ENCODE peak calls at places on chromosomes 3 and 15, in six cellular contexts. I, W, M, J, F and A are unnamed samples.

GRCh38 chr3:151395806-151396205 is 11.3 kb upstream of the P2RY12 start:
- DNase-seq in I (no peak), W (no peak), M (no peak), J (no peak), F (no peak), A (no peak)

GRCh38 chr3:197501879-197502620 is 53.7 kb downstream of the BDH1 start:
- DNase-seq in I (peak), W (no peak), M (peak), J (no peak), F (peak), A (no peak)

GRCh38 chr15:48527517-48527916 is 118.0 kb downstream of the FBN1 start:
- DNase-seq in I (no peak), W (no peak), M (no peak), J (no peak), F (no peak), A (no peak)

GRCh38 chr15:90030376-90030775 is 29.3 kb downstream of the ZNF710 start:
- DNase-seq in I (peak), W (no peak), M (peak), J (peak), F (no peak), A (no peak)

GRCh38 chr3:127779747-127780146 is 42.6 kb downstream of the MGLL start:
- DNase-seq in I (no peak), W (no peak), M (no peak), J (no peak), F (peak), A (no peak)

GRCh38 chr3:2635511-2635910 is 474.7 kb downstream of the IL5RA start:
- DNase-seq in I (no peak), W (no peak), M (no peak), J (no peak), F (no peak), A (no peak)

GRCh38 chr3:20056727-20057611 is 16.7 kb downstream of the KAT2B start:
- DNase-seq in I (no peak), W (no peak), M (no peak), J (no peak), F (peak), A (no peak)

GRCh38 chr15:89333959-89334509 is 590 bp downstream of the POLG start:
- DNase-seq in I (no peak), W (no peak), M (no peak), J (peak), F (no peak), A (no peak)

GRCh38 chr15:45891766-45892165 is 256.9 kb downstream of the SQOR start:
- DNase-seq in I (peak), W (no peak), M (peak), J (no peak), F (no peak), A (no peak)

GRCh38 chr3:58631742-58632141 is 34.8 kb downstream of the FAM3D start:
- DNase-seq in I (no peak), W (no peak), M (no peak), J (no peak), F (no peak), A (no peak)

DNA sequence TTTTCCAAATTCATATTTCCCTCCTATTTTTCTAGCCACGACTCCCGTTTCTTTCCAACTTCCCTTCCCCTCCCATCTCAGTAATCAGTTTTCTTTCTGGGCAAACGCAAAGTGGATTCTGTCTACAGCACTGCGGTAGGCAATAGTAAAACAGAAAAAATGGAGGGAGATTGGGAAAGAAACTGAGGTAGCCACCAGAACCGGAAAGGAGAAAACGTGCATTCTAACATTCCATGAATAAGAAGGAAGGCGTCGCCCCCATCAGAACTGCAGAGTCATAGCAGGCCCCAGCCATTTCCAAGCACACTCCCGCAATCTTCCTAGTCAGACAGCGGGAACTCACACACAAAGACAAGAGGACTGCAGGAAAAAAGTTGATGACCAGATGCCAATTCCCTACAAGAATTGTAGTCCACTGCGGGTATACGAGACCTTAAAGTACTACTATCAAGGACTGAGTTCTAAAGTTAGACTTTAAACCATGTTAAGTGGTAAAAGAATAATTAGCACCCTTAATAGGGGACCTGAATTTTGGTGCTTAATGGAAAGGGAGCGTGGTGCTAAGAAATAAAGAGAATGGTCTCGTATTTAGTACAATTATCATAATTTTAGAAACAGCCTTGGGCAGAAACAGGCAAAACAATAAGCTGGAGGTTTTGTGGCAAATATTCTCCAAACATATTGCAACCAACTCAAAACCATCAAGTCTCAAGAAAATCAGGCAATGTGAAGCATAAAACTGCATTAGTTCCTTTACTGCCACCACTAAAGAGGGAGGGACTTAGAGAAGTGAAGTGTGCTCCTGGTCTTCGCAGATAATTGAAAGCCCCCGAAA is 1.4 kb downstream of the PFN2 start:
- DNase-seq in I (no peak), W (peak), M (peak), J (peak), F (peak), A (peak)
- TF ChIP-seq POLR2AphosphoS5 in I (peak), W (peak), M (peak), J (no peak), F (peak), A (peak)

DNA sequence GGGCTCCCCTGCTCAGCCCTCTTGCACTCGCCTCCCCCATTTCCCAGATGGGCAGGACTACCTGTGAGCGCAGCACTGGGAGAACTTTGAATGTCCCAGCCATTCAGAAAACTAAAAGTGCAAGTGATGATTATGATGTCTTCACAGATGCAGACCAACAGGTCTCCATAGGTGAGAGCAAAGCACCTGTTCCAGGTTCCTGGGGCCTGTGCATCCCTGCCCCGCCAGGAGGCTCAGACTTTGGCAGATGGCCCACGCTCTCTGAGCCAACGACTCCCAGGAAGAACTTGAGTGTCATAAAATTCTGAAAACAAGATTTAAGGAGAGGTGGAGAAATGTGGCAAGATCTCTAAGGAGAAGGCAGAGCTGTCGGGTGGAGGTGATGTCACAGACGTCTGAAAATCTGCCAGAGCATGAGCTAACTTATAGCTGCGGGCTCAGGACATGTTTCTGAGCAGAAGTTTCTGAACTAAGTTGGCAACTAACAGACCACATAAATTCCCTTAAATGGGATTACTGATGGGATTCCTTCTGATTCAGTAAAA is 110.8 kb upstream of the IGF1R start:
- DNase-seq in I (no peak), W (no peak), M (no peak), J (no peak), F (no peak), A (no peak)
- TF ChIP-seq POLR2AphosphoS5 in I (no peak), W (no peak), M (no peak), J (no peak), F (no peak), A (no peak)

DNA sequence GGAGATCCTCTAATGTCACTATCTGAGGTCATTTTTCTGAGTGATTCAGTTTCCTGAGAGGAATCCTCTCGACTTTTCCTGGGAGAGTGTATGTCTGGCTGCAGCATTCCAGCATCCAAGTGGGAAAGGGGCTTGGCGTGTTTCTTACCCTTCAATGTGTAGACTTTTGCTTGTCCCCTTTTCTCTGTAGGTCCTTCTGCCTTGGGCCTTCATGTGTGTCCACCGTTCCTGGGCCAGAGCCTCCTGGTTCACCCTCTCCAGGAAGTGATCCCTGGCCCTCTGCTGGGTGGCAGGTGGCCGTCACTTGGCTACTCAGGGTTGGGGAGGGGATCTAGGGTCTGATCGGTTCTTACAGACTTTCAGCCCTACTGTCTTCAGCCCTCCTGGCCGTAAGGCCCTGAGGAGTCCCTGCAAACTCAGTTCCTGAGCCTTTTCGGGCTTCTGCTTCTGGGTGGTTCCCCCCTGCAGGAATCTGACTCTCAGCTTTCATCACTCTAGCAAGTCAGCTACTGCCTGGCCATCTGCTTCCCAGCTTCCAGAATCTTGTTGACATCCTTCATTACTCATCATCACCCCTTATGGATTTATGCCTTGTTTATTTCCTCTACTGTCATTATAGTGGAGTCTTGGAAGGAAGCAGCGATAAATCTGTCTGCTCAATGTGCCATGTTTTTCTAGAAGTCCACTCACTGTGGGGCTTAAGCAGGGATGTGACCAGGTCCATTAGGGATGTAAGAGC is 36.5 kb downstream of the GOLGA6L10 start:
- DNase-seq in I (peak), W (no peak), M (no peak), J (peak), F (peak), A (no peak)
- TF ChIP-seq POLR2AphosphoS5 in I (no peak), W (no peak), M (no peak), J (no peak), F (no peak), A (no peak)

GRCh38 chr3:101780661-101781060 is 1.6 kb downstream of the NXPE3 start:
- DNase-seq in I (no peak), W (no peak), M (no peak), J (no peak), F (peak), A (no peak)
- TF ChIP-seq POLR2AphosphoS5 in I (no peak), W (no peak), M (no peak), J (no peak), F (no peak), A (no peak)

DNA sequence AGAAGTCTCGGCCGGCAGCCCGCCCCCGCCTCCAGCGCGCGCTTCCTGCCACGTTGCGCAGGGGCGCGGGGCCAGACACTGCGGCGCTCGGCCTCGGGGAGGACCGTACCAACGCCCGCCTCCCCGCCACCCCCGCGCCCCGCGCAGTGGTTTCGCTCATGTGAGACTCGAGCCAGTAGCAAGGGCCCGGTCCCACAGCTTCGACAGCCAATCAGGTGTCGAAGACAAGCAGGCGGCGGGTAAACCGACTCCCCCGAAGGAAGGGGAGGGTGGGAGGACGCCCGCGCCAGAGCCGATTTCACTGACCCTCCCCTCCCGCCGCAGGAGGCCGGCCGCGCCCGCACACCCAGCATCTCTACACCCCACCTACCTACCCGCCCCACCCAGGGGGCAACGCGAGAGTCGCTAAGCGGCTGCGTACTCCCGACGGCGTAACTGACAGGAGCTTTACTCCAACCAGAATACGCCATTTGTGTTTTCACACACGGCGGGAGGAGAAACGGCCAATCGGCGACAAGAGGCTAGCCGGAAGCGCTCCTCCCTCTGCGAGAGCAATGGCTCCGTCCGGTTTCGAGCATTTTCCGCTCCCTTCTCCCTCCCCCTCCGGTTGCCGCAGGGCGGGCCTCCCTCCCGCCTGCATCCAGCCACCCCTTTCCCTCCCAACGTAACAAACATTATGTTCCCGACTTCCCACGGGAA is 634 bp upstream of the SETD5 start:
- DNase-seq in I (peak), W (peak), M (peak), J (peak), F (peak), A (peak)
- TF ChIP-seq POLR2AphosphoS5 in I (peak), W (peak), M (peak), J (no peak), F (peak), A (no peak)

GRCh38 chr15:84967380-84967779 is 14.3 kb upstream of the PDE8A start:
- DNase-seq in I (no peak), W (no peak), M (no peak), J (no peak), F (no peak), A (no peak)
- TF ChIP-seq POLR2AphosphoS5 in I (no peak), W (no peak), M (no peak), J (no peak), F (no peak), A (no peak)

DNA sequence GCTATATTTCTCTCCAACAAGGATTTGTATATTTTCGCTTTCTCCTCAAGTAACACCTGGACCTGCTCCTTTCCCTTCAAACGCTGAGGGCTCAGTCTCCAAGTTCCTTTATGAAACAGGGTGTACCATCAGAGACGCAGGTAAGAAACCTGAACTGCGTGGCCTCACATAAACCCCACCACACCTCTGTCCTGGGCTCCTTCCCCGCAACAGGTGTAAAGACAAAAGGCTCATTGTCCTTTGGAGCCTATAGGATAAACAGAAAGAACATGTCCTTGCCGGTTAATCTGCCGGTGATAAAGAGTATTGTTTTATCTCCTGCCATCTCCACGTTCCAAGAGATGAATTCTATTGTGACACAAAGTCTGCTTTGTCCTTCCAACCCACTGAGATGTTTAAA is 111.8 kb upstream of the ADAMTS9 start:
- DNase-seq in I (no peak), W (no peak), M (peak), J (no peak), F (no peak), A (no peak)
- TF ChIP-seq POLR2AphosphoS5 in I (no peak), W (no peak), M (no peak), J (no peak), F (no peak), A (no peak)